ENCODE peak calls at places on chromosomes 12 and 14, in ten cellular contexts. S is GM12865, P is esophagus squamous epithelium, K is lower leg skin, W is upper lobe of right lung, Z is fibroblast of lung, F is fibroblast of the aortic adventitia, T is HL-60, I is thoracic aorta, N is mucosa of descending colon. O is an unnamed sample.
A peak's percentile ranks its signal among the peaks of the same experiment; 100 is the strongest.

GRCh38 chr12:38053655-38054464 is 262.7 kb upstream of the ALG10B start:
- DNase-seq in K (no peak), W (peak; percentile 80), S (no peak), T (peak; percentile 60), I (no peak), N (no peak), Z (no peak), F (no peak), P (no peak), O (no peak)

GRCh38 chr12:27966870-27967269 is 5.7 kb downstream of the PTHLH start:
- DNase-seq in N (no peak), K (no peak), Z (peak; percentile 98), I (no peak), F (peak; percentile 98), T (no peak), S (peak; percentile 29), P (no peak), W (no peak), O (peak; percentile 94)

GRCh38 chr14:80017796-80018195 is 193.5 kb downstream of the DIO2 start:
- DNase-seq in W (no peak), N (no peak), T (no peak), S (no peak), K (no peak), P (no peak), I (no peak), F (no peak), Z (no peak), O (no peak)

GRCh38 chr14:75053396-75054289 is 2.4 kb upstream of the MLH3 start:
- DNase-seq in I (no peak), K (no peak), Z (no peak), N (no peak), T (no peak), W (no peak), F (peak; percentile 52), S (no peak), P (no peak), O (peak; percentile 75)

GRCh38 chr12:38911611-38912010 is 6.2 kb upstream of the CPNE8 start:
- DNase-seq in Z (no peak), K (no peak), N (no peak), W (no peak), I (no peak), T (no peak), S (no peak), F (no peak), P (no peak), O (no peak)

GRCh38 chr14:106209745-106210144 is 683.4 kb downstream of the TMEM121 start:
- DNase-seq in W (no peak), S (no peak), Z (no peak), K (no peak), P (no peak), F (no peak), N (no peak), I (no peak), T (no peak), O (no peak)

GRCh38 chr14:70788893-70789292 is 20.4 kb downstream of the MAP3K9 start:
- DNase-seq in P (no peak), F (no peak), I (no peak), S (no peak), W (no peak), N (no peak), K (no peak), Z (no peak), T (no peak), O (no peak)

GRCh38 chr12:109598428-109598854 is 24.8 kb downstream of the MVK start:
- DNase-seq in N (no peak), T (no peak), Z (no peak), W (no peak), K (no peak), P (no peak), I (no peak), F (no peak), S (no peak), O (no peak)

GRCh38 chr12:40063424-40063823 is 42.5 kb downstream of the SLC2A13 start:
- DNase-seq in Z (no peak), I (no peak), K (no peak), F (peak; percentile 11), S (no peak), N (no peak), T (no peak), W (no peak), P (no peak), O (peak; percentile 64)

GRCh38 chr14:72975776-72976175 is 49.5 kb downstream of the DCAF4 start:
- DNase-seq in W (no peak), Z (no peak), N (no peak), K (no peak), P (no peak), I (no peak), F (no peak), S (peak; percentile 17), T (no peak), O (no peak)

GRCh38 chr12:26434299-26434915 is 239.0 kb downstream of the SSPN start:
- DNase-seq in S (peak; percentile 67), T (peak; percentile 62), K (no peak), Z (peak; percentile 77), I (no peak), P (no peak), N (no peak), F (peak; percentile 73), W (no peak), O (peak; percentile 71)

GRCh38 chr12:64203775-64204174 is 18.3 kb downstream of the KICS2 start:
- DNase-seq in S (no peak), W (no peak), P (no peak), K (no peak), I (no peak), Z (no peak), F (no peak), N (no peak), T (no peak), O (no peak)

GRCh38 chr14:57982161-57982560 is 116.3 kb upstream of the SLC35F4 start:
- DNase-seq in N (no peak), I (no peak), F (no peak), W (no peak), S (no peak), K (no peak), P (no peak), Z (no peak), T (no peak), O (no peak)

GRCh38 chr14:68392393-68393085 is 400.3 kb downstream of the ZFP36L1 start:
- DNase-seq in N (peak; percentile 61), Z (peak; percentile 60), I (no peak), F (no peak), W (peak; percentile 74), T (peak; percentile 7), K (peak; percentile 89), S (peak; percentile 9), P (no peak), O (no peak)

DNA sequence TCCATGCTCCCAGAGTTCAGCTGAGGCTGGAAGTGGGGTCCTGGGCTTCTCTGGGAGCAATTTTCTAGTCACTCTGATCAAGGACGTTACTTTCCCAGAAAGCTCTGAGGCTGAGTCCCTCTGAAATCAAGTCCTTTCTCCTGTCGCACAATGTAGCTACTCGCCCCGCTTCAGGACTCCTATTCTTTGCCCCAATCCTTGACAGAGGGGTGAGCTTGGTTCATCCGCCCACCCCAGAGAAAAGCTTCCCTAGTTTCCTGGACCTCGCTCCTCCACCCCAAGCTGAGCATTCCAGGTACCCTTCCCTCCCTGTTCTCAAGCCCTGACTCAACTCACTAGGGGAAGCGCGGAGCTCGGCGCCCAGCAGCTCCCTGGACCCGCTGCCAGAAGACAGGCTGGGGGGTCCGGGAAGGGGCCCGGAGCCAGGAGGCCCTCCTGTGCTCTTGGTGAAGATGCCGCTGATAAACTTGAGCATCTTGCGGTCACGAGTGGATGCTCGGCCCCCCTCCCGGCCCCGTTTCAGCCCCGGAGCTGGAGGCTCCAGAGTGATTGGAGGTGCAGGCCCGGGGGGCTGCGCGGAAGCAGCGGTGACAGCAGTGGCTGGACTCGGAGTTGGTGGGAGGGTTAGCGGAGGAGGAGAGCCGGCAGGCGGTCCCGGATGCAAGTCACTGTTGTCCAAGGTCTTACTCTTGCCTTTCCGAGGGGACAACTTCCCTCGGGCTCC is 1.6 kb downstream of the AGAP2 start:
- DNase-seq in W (no peak), N (no peak), I (no peak), K (no peak), F (no peak), T (no peak), P (no peak), S (no peak), Z (no peak), O (no peak)
- H3K4me3 ChIP-seq in W (no peak overlapping the region), N (no peak overlapping the region), I (peak overlapping the region; percentile 59), K (no peak overlapping the region), F (no peak overlapping the region), T (no peak overlapping the region), P (peak overlapping the region; percentile 58), S (no peak overlapping the region), Z (no peak overlapping the region), O (no peak overlapping the region)

GRCh38 chr14:103735439-103735814 is 19.8 kb downstream of the ZFYVE21 start:
- DNase-seq in W (no peak), F (no peak), P (no peak), Z (no peak), T (no peak), N (no peak), K (no peak), I (no peak), S (no peak), O (no peak)
- TF ChIP-seq CTCF in W (no peak), F (no peak), P (no peak), Z (no peak), T (no peak), N (no peak), K (no peak), I (peak; percentile 43), S (no peak), O (no peak)

GRCh38 chr12:77957034-77957433 is 126.3 kb downstream of the NAV3 start:
- DNase-seq in P (no peak), Z (no peak), K (no peak), N (no peak), T (no peak), S (no peak), W (no peak), F (no peak), I (no peak), O (no peak)

GRCh38 chr12:77954156-77954555 is 123.5 kb downstream of the NAV3 start:
- DNase-seq in K (no peak), W (no peak), N (no peak), P (no peak), T (no peak), I (no peak), S (no peak), F (no peak), Z (peak; percentile 62), O (no peak)

GRCh38 chr12:77947746-77948145 is 117.1 kb downstream of the NAV3 start:
- DNase-seq in P (no peak), T (no peak), Z (no peak), K (no peak), S (no peak), I (no peak), N (no peak), F (no peak), W (no peak), O (no peak)

DNA sequence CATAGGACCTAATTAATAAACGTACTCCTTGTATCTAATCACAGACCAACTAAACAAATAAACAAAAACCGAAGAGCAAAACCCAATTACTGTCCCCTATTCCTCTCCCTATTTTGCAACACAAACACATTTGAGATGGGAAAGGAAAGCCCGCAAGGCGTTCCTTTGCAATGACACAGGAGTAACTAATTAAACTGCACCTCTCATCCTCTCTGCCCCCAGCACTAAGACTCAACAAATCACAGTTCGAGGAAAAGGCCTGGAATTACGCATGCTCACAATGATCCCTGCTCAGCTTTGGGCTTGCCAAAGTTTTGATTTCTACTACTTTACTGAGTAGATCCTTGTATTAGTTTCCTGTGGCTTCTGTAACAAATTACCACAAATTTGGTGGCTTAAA is 122.8 kb downstream of the NAV3 start:
- DNase-seq in F (no peak), T (no peak), P (no peak), Z (no peak), N (no peak), K (no peak), W (no peak), I (no peak), S (no peak), O (no peak)
- H3K4me3 ChIP-seq in F (no peak overlapping the region), T (no peak overlapping the region), P (no peak overlapping the region), Z (no peak overlapping the region), N (no peak overlapping the region), K (no peak overlapping the region), W (no peak overlapping the region), I (no peak overlapping the region), S (no peak overlapping the region), O (no peak overlapping the region)

GRCh38 chr14:34098985-34099349 is 148.1 kb upstream of the EGLN3 start:
- DNase-seq in W (no peak), Z (no peak), F (no peak), P (no peak), K (no peak), N (no peak), I (no peak), S (no peak), T (no peak), O (no peak)
- TF ChIP-seq CTCF in W (no peak), Z (no peak), F (no peak), P (no peak), K (no peak), N (no peak), I (no peak), S (no peak), T (no peak), O (no peak)